ENCODE peak calls at places on chromosomes 12 and 14, in seven cellular contexts. Y, S, C, L, K, T and D are unnamed samples.

GRCh38 chr12:17665839-17666238 is 424.2 kb downstream of the RERGL start:
- DNase-seq in Y (no peak), S (no peak), C (no peak), L (no peak), K (no peak), T (no peak), D (no peak)

GRCh38 chr12:68985174-68985573 is 52.2 kb upstream of the CPM start:
- DNase-seq in Y (no peak), S (no peak), C (no peak), L (no peak), K (no peak), T (no peak), D (no peak)

GRCh38 chr14:22691171-22691570 is 47.0 kb upstream of the OR6J1 start:
- DNase-seq in Y (no peak), S (no peak), C (peak; percentile 58), L (no peak), K (no peak), T (no peak), D (peak; percentile 32)

GRCh38 chr12:100554608-100555077 is 18.8 kb upstream of the GAS2L3 start:
- DNase-seq in Y (peak; percentile 46), S (no peak), C (peak; percentile 93), L (no peak), K (peak; percentile 73), T (peak; percentile 54), D (peak; percentile 91)

GRCh38 chr14:81396108-81396507 is 4.0 kb downstream of the STON2 start:
- DNase-seq in Y (no peak), S (no peak), C (peak; percentile 23), L (no peak), K (no peak), T (no peak), D (no peak)

GRCh38 chr14:81055971-81056370 is 100.5 kb downstream of the TSHR start:
- DNase-seq in Y (no peak), S (no peak), C (no peak), L (no peak), K (no peak), T (no peak), D (no peak)

GRCh38 chr12:53770281-53770680 is 18.5 kb upstream of the CISTR start:
- DNase-seq in Y (no peak), S (no peak), C (peak; percentile 84), L (no peak), K (no peak), T (no peak), D (peak; percentile 66)

GRCh38 chr12:4626543-4626942 is 22.3 kb downstream of the AKAP3 start:
- DNase-seq in Y (no peak), S (no peak), C (no peak), L (no peak), K (no peak), T (no peak), D (no peak)